ENCODE peak calls at places on chromosomes 6 and 20, in five cellular contexts. One of them, this sample, is unnamed.

GRCh38 chr20:39849664-39850063 is 839.4 kb downstream of the MAFB start:
- DNase-seq in CD8-positive, alpha-beta T cell: no peak
- DNase-seq in psoas muscle: peak; percentile 89
- DNase-seq in fibroblast of lung: peak; percentile 95
- DNase-seq in mammary epithelial cell: peak; percentile 88
- DNase-seq in this sample: peak; percentile 44

GRCh38 chr6:135517527-135517926 is 20.0 kb upstream of the AHI1 start:
- DNase-seq in CD8-positive, alpha-beta T cell: no peak
- DNase-seq in psoas muscle: no peak
- DNase-seq in fibroblast of lung: no peak
- DNase-seq in mammary epithelial cell: no peak
- DNase-seq in this sample: no peak

GRCh38 chr6:47416396-47417345 is 60.9 kb upstream of the CD2AP start:
- DNase-seq in CD8-positive, alpha-beta T cell: no peak
- DNase-seq in psoas muscle: no peak
- DNase-seq in fibroblast of lung: no peak
- DNase-seq in mammary epithelial cell: no peak
- DNase-seq in this sample: no peak

GRCh38 chr6:14799928-14800327 is 445.9 kb upstream of the JARID2 start:
- DNase-seq in CD8-positive, alpha-beta T cell: no peak
- DNase-seq in psoas muscle: peak; percentile 75
- DNase-seq in fibroblast of lung: peak; percentile 71
- DNase-seq in mammary epithelial cell: peak; percentile 71
- DNase-seq in this sample: peak; percentile 7

GRCh38 chr6:56046576-56046975 is 171.2 kb upstream of the BMP5 start:
- DNase-seq in CD8-positive, alpha-beta T cell: no peak
- DNase-seq in psoas muscle: no peak
- DNase-seq in fibroblast of lung: peak; percentile 88
- DNase-seq in mammary epithelial cell: peak; percentile 87
- DNase-seq in this sample: no peak

GRCh38 chr20:49452011-49452482 is 30.4 kb downstream of the KCNB1 start:
- DNase-seq in CD8-positive, alpha-beta T cell: no peak
- DNase-seq in psoas muscle: peak; percentile 59
- DNase-seq in fibroblast of lung: peak; percentile 12
- DNase-seq in mammary epithelial cell: no peak
- DNase-seq in this sample: no peak

GRCh38 chr20:38698541-38698940 is 25.7 kb upstream of the SLC32A1 start:
- DNase-seq in CD8-positive, alpha-beta T cell: no peak
- DNase-seq in psoas muscle: no peak
- DNase-seq in fibroblast of lung: no peak
- DNase-seq in mammary epithelial cell: no peak
- DNase-seq in this sample: no peak

GRCh38 chr6:161449521-161449920 is 175.7 kb upstream of the AGPAT4 start:
- DNase-seq in CD8-positive, alpha-beta T cell: no peak
- DNase-seq in psoas muscle: no peak
- DNase-seq in fibroblast of lung: peak; percentile 32
- DNase-seq in mammary epithelial cell: no peak
- DNase-seq in this sample: no peak

GRCh38 chr20:36591854-36592641 is 13.5 kb upstream of the RAB5IF start:
- DNase-seq in CD8-positive, alpha-beta T cell: no peak
- DNase-seq in psoas muscle: no peak
- DNase-seq in fibroblast of lung: no peak
- DNase-seq in mammary epithelial cell: peak; percentile 9
- DNase-seq in this sample: peak; percentile 24

GRCh38 chr6:116761779-116762178 is 3.7 kb downstream of the FAM162B start:
- DNase-seq in CD8-positive, alpha-beta T cell: no peak
- DNase-seq in psoas muscle: no peak
- DNase-seq in fibroblast of lung: no peak
- DNase-seq in mammary epithelial cell: no peak
- DNase-seq in this sample: no peak

GRCh38 chr6:170139531-170139930 is 151.3 kb downstream of the DLL1 start:
- DNase-seq in CD8-positive, alpha-beta T cell: no peak
- DNase-seq in psoas muscle: no peak
- DNase-seq in fibroblast of lung: no peak
- DNase-seq in mammary epithelial cell: no peak
- DNase-seq in this sample: no peak

GRCh38 chr6:21022343-21023107 is 488.3 kb downstream of the CDKAL1 start:
- DNase-seq in CD8-positive, alpha-beta T cell: no peak
- DNase-seq in psoas muscle: no peak
- DNase-seq in fibroblast of lung: peak; percentile 98
- DNase-seq in mammary epithelial cell: peak; percentile 96
- DNase-seq in this sample: no peak

GRCh38 chr6:1055015-1055921 is 256.6 kb upstream of the FOXQ1 start:
- DNase-seq in CD8-positive, alpha-beta T cell: no peak
- DNase-seq in psoas muscle: no peak
- DNase-seq in fibroblast of lung: no peak
- DNase-seq in mammary epithelial cell: no peak
- DNase-seq in this sample: no peak

GRCh38 chr6:38194282-38194572 is 374.7 kb downstream of the ZFAND3 start:
- DNase-seq in CD8-positive, alpha-beta T cell: no peak
- DNase-seq in psoas muscle: no peak
- DNase-seq in fibroblast of lung: no peak
- DNase-seq in mammary epithelial cell: no peak
- DNase-seq in this sample: no peak

GRCh38 chr6:38413097-38413800 is 226.5 kb downstream of the BTBD9 start:
- DNase-seq in CD8-positive, alpha-beta T cell: no peak
- DNase-seq in psoas muscle: no peak
- DNase-seq in fibroblast of lung: no peak
- DNase-seq in mammary epithelial cell: no peak
- DNase-seq in this sample: no peak

GRCh38 chr20:20018366-20018765 is 1.2 kb downstream of the NAA20 start:
- DNase-seq in CD8-positive, alpha-beta T cell: no peak
- DNase-seq in psoas muscle: no peak
- DNase-seq in fibroblast of lung: no peak
- DNase-seq in mammary epithelial cell: no peak
- DNase-seq in this sample: no peak

GRCh38 chr6:1913572-1913971 is 303.9 kb downstream of the FOXC1 start:
- DNase-seq in CD8-positive, alpha-beta T cell: no peak
- DNase-seq in psoas muscle: no peak
- DNase-seq in fibroblast of lung: no peak
- DNase-seq in mammary epithelial cell: no peak
- DNase-seq in this sample: no peak

GRCh38 chr20:38270869-38271608 is 10.5 kb upstream of the KIAA1755 start:
- DNase-seq in CD8-positive, alpha-beta T cell: no peak
- DNase-seq in psoas muscle: peak; percentile 73
- DNase-seq in fibroblast of lung: peak; percentile 99
- DNase-seq in mammary epithelial cell: peak; percentile 91
- DNase-seq in this sample: no peak

GRCh38 chr20:37727957-37728634 is 34.3 kb downstream of the CTNNBL1 start:
- DNase-seq in CD8-positive, alpha-beta T cell: no peak
- DNase-seq in psoas muscle: no peak
- DNase-seq in fibroblast of lung: no peak
- DNase-seq in mammary epithelial cell: no peak
- DNase-seq in this sample: no peak

GRCh38 chr20:22866757-22867425 is 168.2 kb upstream of the SSTR4 start:
- DNase-seq in CD8-positive, alpha-beta T cell: no peak
- DNase-seq in psoas muscle: no peak
- DNase-seq in fibroblast of lung: no peak
- DNase-seq in mammary epithelial cell: no peak
- DNase-seq in this sample: no peak

GRCh38 chr20:50309280-50309763 is 118.7 kb downstream of the CEBPB start:
- DNase-seq in CD8-positive, alpha-beta T cell: no peak
- DNase-seq in psoas muscle: no peak
- DNase-seq in fibroblast of lung: peak; percentile 57
- DNase-seq in mammary epithelial cell: no peak
- DNase-seq in this sample: no peak

GRCh38 chr20:25005661-25006060 is 13.1 kb upstream of the APMAP start:
- DNase-seq in CD8-positive, alpha-beta T cell: no peak
- DNase-seq in psoas muscle: peak; percentile 30
- DNase-seq in fibroblast of lung: no peak
- DNase-seq in mammary epithelial cell: no peak
- DNase-seq in this sample: no peak

GRCh38 chr20:4471221-4471620 is 250.5 kb upstream of the PRND start:
- DNase-seq in CD8-positive, alpha-beta T cell: no peak
- DNase-seq in psoas muscle: no peak
- DNase-seq in fibroblast of lung: peak; percentile 55
- DNase-seq in mammary epithelial cell: no peak
- DNase-seq in this sample: no peak

GRCh38 chr6:125301435-125302391 is at the start of gene HDDC2:
- DNase-seq in CD8-positive, alpha-beta T cell: peak; percentile 67
- DNase-seq in psoas muscle: peak; percentile 87
- DNase-seq in fibroblast of lung: peak; percentile 81
- DNase-seq in mammary epithelial cell: peak; percentile 62
- DNase-seq in this sample: peak; percentile 23

GRCh38 chr20:36969478-36970186 is 18.1 kb upstream of the SAMHD1 start:
- DNase-seq in CD8-positive, alpha-beta T cell: peak; percentile 71
- DNase-seq in psoas muscle: no peak
- DNase-seq in fibroblast of lung: no peak
- DNase-seq in mammary epithelial cell: no peak
- DNase-seq in this sample: no peak

GRCh38 chr6:142413111-142413510 is 111.3 kb downstream of the ADGRG6 start:
- DNase-seq in CD8-positive, alpha-beta T cell: no peak
- DNase-seq in psoas muscle: no peak
- DNase-seq in fibroblast of lung: peak; percentile 84
- DNase-seq in mammary epithelial cell: no peak
- DNase-seq in this sample: no peak

GRCh38 chr6:44621846-44622245 is 234.3 kb downstream of the CDC5L start:
- DNase-seq in CD8-positive, alpha-beta T cell: no peak
- DNase-seq in psoas muscle: no peak
- DNase-seq in fibroblast of lung: peak; percentile 18
- DNase-seq in mammary epithelial cell: no peak
- DNase-seq in this sample: no peak

GRCh38 chr20:33322456-33322855 is 39.4 kb downstream of the BPIFB1 start:
- DNase-seq in CD8-positive, alpha-beta T cell: no peak
- DNase-seq in psoas muscle: no peak
- DNase-seq in fibroblast of lung: no peak
- DNase-seq in mammary epithelial cell: peak; percentile 32
- DNase-seq in this sample: no peak

GRCh38 chr6:127547909-127548649 is 28.9 kb upstream of the C6orf58 start:
- DNase-seq in CD8-positive, alpha-beta T cell: no peak
- DNase-seq in psoas muscle: no peak
- DNase-seq in fibroblast of lung: no peak
- DNase-seq in mammary epithelial cell: no peak
- DNase-seq in this sample: no peak

GRCh38 chr20:19888269-19888669 is 128.9 kb upstream of the NAA20 start:
- DNase-seq in CD8-positive, alpha-beta T cell: no peak
- DNase-seq in psoas muscle: peak; percentile 60
- DNase-seq in fibroblast of lung: no peak
- DNase-seq in mammary epithelial cell: no peak
- DNase-seq in this sample: peak; percentile 31

GRCh38 chr6:142322504-142323198 is 20.8 kb downstream of the ADGRG6 start:
- DNase-seq in CD8-positive, alpha-beta T cell: no peak
- DNase-seq in psoas muscle: no peak
- DNase-seq in fibroblast of lung: no peak
- DNase-seq in mammary epithelial cell: no peak
- DNase-seq in this sample: no peak

DNA sequence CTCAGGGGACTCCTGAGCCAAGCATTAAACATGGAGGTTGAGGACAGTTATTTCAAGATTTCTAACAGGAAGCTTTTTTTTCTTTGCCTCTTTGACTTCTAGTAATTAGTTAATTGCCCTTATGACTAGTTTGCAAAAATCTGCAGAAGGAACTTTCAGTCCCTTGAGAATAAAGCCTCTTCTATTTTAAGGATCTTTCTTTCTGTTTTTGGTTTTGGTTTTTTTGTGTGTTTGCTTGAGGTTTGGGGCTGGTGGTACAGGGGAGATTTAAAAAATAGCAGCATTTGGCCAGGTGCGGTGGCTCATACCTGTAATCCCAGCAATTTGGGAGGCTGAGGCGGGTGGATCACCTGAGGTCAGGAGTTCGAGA is 259.3 kb downstream of the BMP7 start:
- DNase-seq in CD8-positive, alpha-beta T cell: no peak
- DNase-seq in psoas muscle: no peak
- DNase-seq in fibroblast of lung: no peak
- DNase-seq in mammary epithelial cell: no peak
- DNase-seq in this sample: no peak
- H3K27ac ChIP-seq in CD8-positive, alpha-beta T cell: no peak overlapping the region
- H3K27ac ChIP-seq in psoas muscle: no peak overlapping the region
- H3K27ac ChIP-seq in fibroblast of lung: no peak overlapping the region
- H3K27ac ChIP-seq in mammary epithelial cell: no peak overlapping the region
- H3K27ac ChIP-seq in this sample: no peak overlapping the region

DNA sequence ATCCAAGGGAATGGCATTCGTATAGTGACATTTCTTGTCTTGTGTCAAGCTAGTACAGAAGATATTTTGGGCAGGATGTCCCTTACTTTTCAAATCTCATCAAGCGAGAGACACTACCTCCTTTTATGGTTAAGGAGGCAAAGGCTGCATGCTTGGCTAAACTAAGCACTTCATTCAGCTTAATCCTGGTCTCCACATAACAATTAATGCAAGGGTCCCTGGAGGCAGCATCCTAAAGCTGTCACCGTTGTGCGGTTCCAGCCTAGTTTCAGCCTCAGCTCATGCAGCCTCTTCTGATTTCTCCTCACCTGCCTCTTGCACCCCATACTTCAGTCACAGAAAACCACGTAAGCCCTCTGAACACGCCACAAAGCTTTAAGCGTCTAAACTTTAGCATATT is 67.1 kb upstream of the SLC22A23 start:
- DNase-seq in CD8-positive, alpha-beta T cell: no peak
- DNase-seq in psoas muscle: no peak
- DNase-seq in fibroblast of lung: no peak
- DNase-seq in mammary epithelial cell: no peak
- DNase-seq in this sample: no peak
- H3K27ac ChIP-seq in CD8-positive, alpha-beta T cell: no peak overlapping the region
- H3K27ac ChIP-seq in psoas muscle: no peak overlapping the region
- H3K27ac ChIP-seq in fibroblast of lung: no peak overlapping the region
- H3K27ac ChIP-seq in mammary epithelial cell: no peak overlapping the region
- H3K27ac ChIP-seq in this sample: no peak overlapping the region

DNA sequence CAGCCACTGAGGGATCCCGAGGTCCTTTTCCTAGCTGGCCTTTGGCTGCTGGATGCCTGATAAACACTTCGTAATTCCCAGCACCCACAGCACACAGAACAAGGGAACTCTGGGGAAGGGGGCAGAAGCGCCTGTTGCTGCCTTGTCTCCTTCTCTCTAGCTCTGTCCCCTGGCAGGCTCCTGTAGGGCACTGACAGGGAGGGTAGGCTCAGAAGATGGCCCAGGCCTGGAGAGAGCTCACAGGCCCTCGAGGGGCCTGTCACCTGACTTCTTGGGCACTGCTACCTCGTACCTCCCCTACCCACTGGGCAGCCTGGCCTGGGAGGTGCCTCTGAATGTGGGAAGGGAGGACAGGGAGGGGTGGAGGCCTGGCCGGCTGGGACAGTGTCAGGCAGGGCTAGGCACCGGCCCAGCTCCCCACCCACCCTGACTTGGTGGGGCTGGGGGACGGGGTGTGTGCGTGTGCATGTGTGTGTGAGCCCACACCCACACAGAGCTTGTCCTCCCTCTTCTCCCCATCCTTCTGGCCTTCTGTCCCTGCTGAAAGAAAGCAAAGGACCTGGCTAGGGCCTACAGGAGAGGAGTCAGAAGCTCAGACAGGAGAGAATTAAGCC is 18.1 kb downstream of the C6orf132 start:
- DNase-seq in CD8-positive, alpha-beta T cell: no peak
- DNase-seq in psoas muscle: no peak
- DNase-seq in fibroblast of lung: no peak
- DNase-seq in mammary epithelial cell: no peak
- DNase-seq in this sample: no peak
- H3K27ac ChIP-seq in CD8-positive, alpha-beta T cell: no peak overlapping the region
- H3K27ac ChIP-seq in psoas muscle: no peak overlapping the region
- H3K27ac ChIP-seq in fibroblast of lung: no peak overlapping the region
- H3K27ac ChIP-seq in mammary epithelial cell: no peak overlapping the region
- H3K27ac ChIP-seq in this sample: no peak overlapping the region

DNA sequence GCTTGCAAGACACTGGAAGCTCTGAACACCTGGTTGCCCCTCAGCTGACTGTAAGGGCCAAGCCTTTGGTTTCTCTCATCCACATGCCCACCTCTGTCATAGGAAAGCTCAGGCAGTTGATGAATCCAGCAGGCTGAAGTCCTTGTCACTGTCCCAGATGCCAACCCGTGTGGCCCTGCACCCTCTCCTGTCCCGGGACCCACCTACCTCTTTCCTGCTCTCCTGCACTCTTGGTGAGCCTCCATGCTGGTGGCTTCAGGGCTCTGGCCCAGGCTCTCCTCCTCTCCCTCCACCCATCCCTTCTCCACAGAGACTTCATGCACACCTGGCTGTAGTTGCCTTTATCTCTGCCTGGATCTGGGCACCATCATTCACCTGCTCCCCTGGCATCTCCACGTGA is 4.0 kb upstream of the GID8 start:
- DNase-seq in CD8-positive, alpha-beta T cell: no peak
- DNase-seq in psoas muscle: no peak
- DNase-seq in fibroblast of lung: no peak
- DNase-seq in mammary epithelial cell: no peak
- DNase-seq in this sample: no peak
- H3K27ac ChIP-seq in CD8-positive, alpha-beta T cell: no peak overlapping the region
- H3K27ac ChIP-seq in psoas muscle: no peak overlapping the region
- H3K27ac ChIP-seq in fibroblast of lung: no peak overlapping the region
- H3K27ac ChIP-seq in mammary epithelial cell: no peak overlapping the region
- H3K27ac ChIP-seq in this sample: no peak overlapping the region